ENCODE peak calls at places on chromosomes 12 and 14, in eight cellular contexts. N, C, R, G, U, K, W and M are unnamed samples.

GRCh38 chr14:33814010-33814409 is 136.9 kb downstream of the EGLN3 start:
- DNase-seq in N (no peak), C (no peak), R (no peak), G (no peak), U (no peak), K (no peak), W (no peak), M (no peak)

GRCh38 chr12:108000111-108000510 is 129.0 kb upstream of the WSCD2 start:
- DNase-seq in N (no peak), C (no peak), R (no peak), G (no peak), U (no peak), K (no peak), W (no peak), M (no peak)

GRCh38 chr12:105433804-105434203 is 103.3 kb downstream of the C12orf75 start:
- DNase-seq in N (peak), C (no peak), R (no peak), G (no peak), U (no peak), K (no peak), W (peak), M (no peak)

GRCh38 chr12:401235-402126 is at the start of gene CCDC77:
- DNase-seq in N (peak), C (peak), R (peak), G (peak), U (peak), K (peak), W (peak), M (peak)

GRCh38 chr12:77941396-77941795 is 110.7 kb downstream of the NAV3 start:
- DNase-seq in N (peak), C (no peak), R (no peak), G (no peak), U (no peak), K (no peak), W (no peak), M (no peak)

GRCh38 chr12:71092290-71092689 is 65.5 kb downstream of the TSPAN8 start:
- DNase-seq in N (peak), C (no peak), R (no peak), G (no peak), U (peak), K (no peak), W (peak), M (no peak)

GRCh38 chr14:70177092-70177491 is 11.7 kb downstream of the SLC8A3 start:
- DNase-seq in N (no peak), C (no peak), R (no peak), G (no peak), U (no peak), K (no peak), W (no peak), M (no peak)

GRCh38 chr12:16603916-16604575 is 1.9 kb downstream of the LMO3 start:
- DNase-seq in N (no peak), C (no peak), R (peak), G (no peak), U (no peak), K (no peak), W (no peak), M (no peak)

GRCh38 chr12:124567035-124567672 is at the start of gene NCOR2:
- DNase-seq in N (no peak), C (no peak), R (peak), G (no peak), U (peak), K (peak), W (no peak), M (no peak)

GRCh38 chr14:20356422-20356821 is 13.0 kb downstream of the PARP2 start:
- DNase-seq in N (no peak), C (no peak), R (no peak), G (no peak), U (peak), K (no peak), W (no peak), M (no peak)

GRCh38 chr12:104598342-104599271 is 141.9 kb downstream of the CHST11 start:
- DNase-seq in N (no peak), C (no peak), R (peak), G (no peak), U (no peak), K (no peak), W (no peak), M (no peak)

GRCh38 chr12:118503476-118503875 is 127.1 kb downstream of the SUDS3 start:
- DNase-seq in N (no peak), C (no peak), R (no peak), G (no peak), U (no peak), K (no peak), W (no peak), M (no peak)

GRCh38 chr12:1811281-1811947 is 9.0 kb upstream of the LRTM2 start:
- DNase-seq in N (peak), C (no peak), R (no peak), G (no peak), U (peak), K (no peak), W (peak), M (no peak)

GRCh38 chr12:79522237-79522636 is 168.5 kb downstream of the PAWR start:
- DNase-seq in N (peak), C (no peak), R (no peak), G (no peak), U (no peak), K (no peak), W (no peak), M (no peak)

GRCh38 chr12:98606367-98606985 is 13.0 kb downstream of the SLC25A3 start:
- DNase-seq in N (no peak), C (no peak), R (no peak), G (no peak), U (peak), K (no peak), W (no peak), M (no peak)

GRCh38 chr14:23544511-23545447 is 6.8 kb downstream of the ZFHX2 start:
- DNase-seq in N (no peak), C (no peak), R (no peak), G (no peak), U (peak), K (no peak), W (no peak), M (no peak)

GRCh38 chr12:42039146-42039545 is 105.5 kb downstream of the GXYLT1 start:
- DNase-seq in N (peak), C (peak), R (no peak), G (no peak), U (peak), K (no peak), W (peak), M (no peak)

DNA sequence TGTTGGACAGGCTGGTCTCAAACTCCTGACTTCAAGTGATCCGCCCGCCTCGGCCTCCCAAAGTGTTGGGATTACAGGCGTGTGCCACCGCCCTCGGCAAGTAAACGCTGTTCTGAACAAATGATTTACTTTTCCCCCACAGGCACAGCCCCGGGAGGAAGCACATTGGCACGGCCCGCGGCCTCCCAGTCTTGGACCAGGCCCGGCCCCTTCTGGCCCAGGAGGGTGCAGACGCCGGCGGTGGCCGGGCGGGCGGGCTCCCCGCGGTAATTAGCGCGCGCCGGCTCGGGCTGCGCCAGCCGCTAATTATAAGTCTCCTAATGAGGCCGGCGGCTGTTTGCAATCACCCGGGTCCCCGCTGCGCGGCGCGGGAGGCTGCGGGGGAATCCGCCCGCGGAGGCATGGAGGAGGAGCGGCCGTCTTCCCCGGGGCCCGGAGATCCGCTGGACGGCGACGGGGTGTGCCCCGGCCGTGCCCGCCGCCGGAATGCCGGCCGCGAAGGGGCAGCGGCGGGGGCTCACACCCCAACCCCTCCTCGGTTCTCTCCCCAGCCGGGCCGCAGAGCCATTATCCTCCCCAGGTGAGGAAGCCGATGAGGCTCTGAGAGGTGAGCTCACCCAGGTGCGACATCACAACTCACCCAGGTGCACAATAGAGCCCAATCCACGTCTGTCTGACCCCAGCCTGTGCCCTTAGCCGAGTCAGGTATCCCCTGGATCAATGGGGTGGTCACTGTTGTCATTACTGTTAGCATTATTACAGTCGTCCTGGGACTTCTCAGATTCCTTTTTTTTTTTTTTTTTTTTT is 3.3 kb upstream of the POP5 start:
- DNase-seq in N (no peak), C (no peak), R (peak), G (no peak), U (no peak), K (peak), W (no peak), M (peak)
- TF ChIP-seq CTCF in N (peak), C (peak), R (peak), G (peak), U (peak), K (peak), W (peak), M (peak)

GRCh38 chr14:90903101-90903500 is 86.9 kb upstream of the TTC7B start:
- DNase-seq in N (peak), C (peak), R (peak), G (no peak), U (peak), K (no peak), W (peak), M (peak)

GRCh38 chr14:90897022-90897421 is 80.8 kb upstream of the TTC7B start:
- DNase-seq in N (no peak), C (no peak), R (no peak), G (no peak), U (no peak), K (no peak), W (no peak), M (no peak)

GRCh38 chr14:90905531-90905930 is 89.3 kb upstream of the TTC7B start:
- DNase-seq in N (no peak), C (no peak), R (no peak), G (no peak), U (no peak), K (no peak), W (no peak), M (peak)

GRCh38 chr14:90900712-90901111 is 84.5 kb upstream of the TTC7B start:
- DNase-seq in N (peak), C (no peak), R (no peak), G (no peak), U (peak), K (no peak), W (no peak), M (no peak)
- TF ChIP-seq CTCF in N (no peak), C (peak), R (no peak), G (no peak), U (peak), K (peak), W (no peak), M (no peak)

GRCh38 chr12:51419473-51420228 is 5.0 kb upstream of the SLC4A8 start:
- DNase-seq in N (no peak), C (no peak), R (no peak), G (no peak), U (peak), K (no peak), W (no peak), M (no peak)
- TF ChIP-seq CTCF in N (peak), C (no peak), R (no peak), G (peak), U (peak), K (no peak), W (peak), M (no peak)

GRCh38 chr12:95709152-95709551 is 81.4 kb downstream of the NTN4 start:
- DNase-seq in N (no peak), C (no peak), R (no peak), G (no peak), U (no peak), K (no peak), W (no peak), M (no peak)

GRCh38 chr12:95705143-95705542 is 85.4 kb downstream of the NTN4 start:
- DNase-seq in N (no peak), C (no peak), R (no peak), G (no peak), U (no peak), K (no peak), W (no peak), M (no peak)

GRCh38 chr12:95715177-95715576 is 75.4 kb downstream of the NTN4 start:
- DNase-seq in N (no peak), C (no peak), R (no peak), G (no peak), U (no peak), K (no peak), W (no peak), M (no peak)

GRCh38 chr12:95712269-95712668 is 78.3 kb downstream of the NTN4 start:
- DNase-seq in N (no peak), C (no peak), R (no peak), G (no peak), U (no peak), K (no peak), W (no peak), M (no peak)

DNA sequence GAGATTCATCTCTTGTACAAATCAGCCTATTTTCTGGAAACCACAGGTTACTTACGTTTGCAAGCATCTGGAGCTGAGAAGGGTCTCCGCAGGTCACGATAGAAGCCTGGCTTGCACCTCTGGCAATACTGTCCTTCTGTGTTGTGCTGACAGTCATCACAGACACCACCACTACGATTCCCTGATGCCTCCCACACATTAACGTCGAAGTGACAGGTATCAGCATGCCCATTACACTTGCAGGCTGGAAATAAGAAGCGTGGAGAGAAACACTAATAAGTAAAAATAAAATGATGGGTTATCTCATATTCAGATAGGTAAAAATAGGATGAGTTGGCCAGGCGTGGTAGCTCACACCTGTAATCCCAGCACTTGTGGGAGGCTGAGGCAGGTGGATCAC is 80.2 kb downstream of the NTN4 start:
- DNase-seq in N (no peak), C (no peak), R (no peak), G (no peak), U (no peak), K (no peak), W (no peak), M (no peak)
- TF ChIP-seq CTCF in N (no peak), C (no peak), R (no peak), G (no peak), U (no peak), K (no peak), W (no peak), M (no peak)

GRCh38 chr14:104075530-104076151 is 9.9 kb upstream of the ASPG start:
- DNase-seq in N (no peak), C (no peak), R (peak), G (no peak), U (peak), K (no peak), W (no peak), M (no peak)
- TF ChIP-seq CTCF in N (peak), C (peak), R (peak), G (peak), U (peak), K (peak), W (peak), M (no peak)

GRCh38 chr12:22978962-22979361 is 354.0 kb downstream of the ETNK1 start:
- DNase-seq in N (peak), C (peak), R (no peak), G (peak), U (peak), K (no peak), W (peak), M (no peak)

GRCh38 chr12:22986997-22987396 is 362.0 kb downstream of the ETNK1 start:
- DNase-seq in N (no peak), C (no peak), R (no peak), G (no peak), U (no peak), K (no peak), W (no peak), M (no peak)

GRCh38 chr12:22979854-22980253 is 354.9 kb downstream of the ETNK1 start:
- DNase-seq in N (no peak), C (no peak), R (no peak), G (no peak), U (no peak), K (no peak), W (no peak), M (no peak)

GRCh38 chr12:22982635-22983034 is 357.7 kb downstream of the ETNK1 start:
- DNase-seq in N (no peak), C (no peak), R (no peak), G (no peak), U (peak), K (no peak), W (no peak), M (no peak)

DNA sequence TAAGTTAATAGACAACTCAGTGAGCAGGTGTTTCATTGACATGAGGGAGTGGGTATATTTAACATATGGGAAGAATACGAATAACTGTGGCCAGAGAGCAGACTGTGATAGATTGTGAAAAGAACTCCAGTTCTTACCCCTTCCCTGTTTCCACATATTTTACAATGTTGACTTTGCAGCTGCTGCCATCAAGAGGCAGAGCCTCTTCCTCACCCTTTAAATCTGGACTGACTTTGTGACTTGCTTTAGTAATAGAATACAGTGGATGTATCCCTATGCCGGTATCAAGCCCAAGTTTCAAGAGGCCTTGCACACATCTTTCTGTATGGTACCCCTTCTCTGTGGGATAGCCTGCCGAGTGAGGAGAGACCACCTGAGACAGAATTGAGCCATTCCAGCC is 356.7 kb downstream of the ETNK1 start:
- DNase-seq in N (peak), C (peak), R (no peak), G (no peak), U (peak), K (no peak), W (no peak), M (no peak)
- TF ChIP-seq CTCF in N (peak), C (peak), R (no peak), G (peak), U (peak), K (no peak), W (peak), M (no peak)

DNA sequence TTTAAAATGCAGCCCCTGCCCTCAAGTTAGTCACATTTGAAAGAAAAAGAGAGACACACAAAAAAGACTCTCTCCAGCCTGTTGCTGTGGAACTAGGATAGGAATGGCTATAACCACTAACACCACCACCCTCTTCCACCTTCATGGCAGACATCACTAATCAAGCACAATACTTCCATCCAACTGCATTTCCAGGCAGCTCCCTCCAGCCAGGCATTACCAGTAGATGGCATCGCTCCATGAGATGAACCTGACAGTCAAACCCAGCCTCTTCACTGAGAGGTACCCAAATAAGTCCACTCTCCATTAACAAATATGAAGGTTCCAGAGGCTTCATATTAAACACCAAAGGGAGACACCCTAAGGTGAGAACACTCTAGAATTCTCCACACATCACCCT is 24.4 kb downstream of the SLC8B1 start:
- DNase-seq in N (no peak), C (no peak), R (no peak), G (no peak), U (peak), K (no peak), W (no peak), M (no peak)
- TF ChIP-seq CTCF in N (peak), C (no peak), R (no peak), G (no peak), U (peak), K (peak), W (peak), M (no peak)